ENCODE peak calls at places on chromosome 11, in nine cellular contexts. E, J, D, F, N, B, S, P and L are unnamed samples.

GRCh38 chr11:4589024-4589423 is 4.8 kb upstream of the OR52I1 start:
- DNase-seq in S (no peak), D (no peak), B (no peak), F (no peak), J (no peak), N (no peak), P (no peak), E (no peak), L (no peak)

GRCh38 chr11:57484141-57484710 is 23.9 kb downstream of the RTN4RL2 start:
- DNase-seq in N (no peak), B (no peak), J (no peak), D (no peak), S (no peak), P (no peak), E (no peak), F (no peak), L (no peak)

GRCh38 chr11:2898366-2899079 is 12.9 kb upstream of the CDKN1C start:
- DNase-seq in N (peak), B (peak), E (peak), S (peak), D (peak), F (peak), P (peak), J (peak), L (peak)

GRCh38 chr11:126284829-126285228 is 1.9 kb downstream of the TIRAP start:
- DNase-seq in E (no peak), J (no peak), F (peak), S (peak), B (peak), P (peak), N (peak), D (peak), L (peak)

GRCh38 chr11:32935462-32936029 is 42.9 kb downstream of the QSER1 start:
- DNase-seq in F (no peak), B (no peak), E (no peak), S (no peak), N (no peak), J (no peak), D (no peak), P (no peak), L (no peak)

GRCh38 chr11:18731949-18732821 is 6.2 kb upstream of the IGSF22 start:
- DNase-seq in N (peak), J (no peak), F (peak), E (peak), S (peak), D (peak), B (peak), P (no peak), L (peak)

GRCh38 chr11:65598258-65598699 is 2.7 kb upstream of the KCNK7 start:
- DNase-seq in J (no peak), F (no peak), P (no peak), S (no peak), E (no peak), B (no peak), D (no peak), N (no peak), L (no peak)

GRCh38 chr11:106724293-106724892 is 293.9 kb downstream of the GUCY1A2 start:
- DNase-seq in D (peak), S (no peak), P (no peak), J (no peak), B (no peak), N (no peak), F (no peak), E (no peak), L (peak)

GRCh38 chr11:75229466-75229865 is 11.1 kb upstream of the TPBGL start:
- DNase-seq in E (no peak), D (no peak), F (no peak), B (no peak), P (no peak), J (peak), N (no peak), S (no peak), L (no peak)

GRCh38 chr11:4626207-4627105 is 10.8 kb upstream of the OR51D1 start:
- DNase-seq in S (peak), P (peak), F (peak), B (no peak), D (peak), E (no peak), N (peak), J (no peak), L (peak)

GRCh38 chr11:94740975-94741707 is 27.0 kb upstream of the AMOTL1 start:
- DNase-seq in F (no peak), S (peak), D (peak), P (no peak), E (peak), N (peak), J (peak), B (no peak), L (peak)

GRCh38 chr11:3723014-3723708 is 52.0 kb upstream of the CHRNA10 start:
- DNase-seq in S (peak), J (no peak), B (no peak), P (peak), F (no peak), E (no peak), D (peak), N (peak), L (peak)

GRCh38 chr11:7617032-7617431 is 56.3 kb downstream of the CYB5R2 start:
- DNase-seq in P (no peak), B (no peak), J (no peak), D (no peak), E (no peak), S (no peak), F (no peak), N (no peak), L (no peak)

GRCh38 chr11:112163875-112164521 is at the start of gene IL18:
- DNase-seq in D (peak), J (peak), B (no peak), E (peak), F (peak), N (peak), P (no peak), S (no peak), L (peak)

GRCh38 chr11:113045146-113045545 is 83.9 kb downstream of the NCAM1 start:
- DNase-seq in N (no peak), F (no peak), E (no peak), B (no peak), J (no peak), D (no peak), S (no peak), P (no peak), L (no peak)

GRCh38 chr11:75413864-75414263 is 14.5 kb downstream of the RPS3 start:
- DNase-seq in D (no peak), E (no peak), P (no peak), F (no peak), J (no peak), S (no peak), N (no peak), B (no peak), L (no peak)

GRCh38 chr11:121421149-121421906 is 30.8 kb upstream of the SORL1 start:
- DNase-seq in N (no peak), E (no peak), S (no peak), F (no peak), D (peak), P (no peak), J (no peak), B (no peak), L (no peak)

GRCh38 chr11:57476883-57477506 is 16.7 kb downstream of the RTN4RL2 start:
- DNase-seq in F (peak), D (peak), E (peak), S (no peak), P (no peak), J (peak), N (peak), B (no peak), L (peak)

GRCh38 chr11:35617687-35618496 is at the start of gene FJX1:
- DNase-seq in P (peak), B (peak), D (peak), E (peak), J (peak), N (peak), S (peak), F (peak), L (peak)

GRCh38 chr11:11640152-11640551 is 18.3 kb upstream of the GALNT18 start:
- DNase-seq in J (no peak), S (no peak), E (no peak), N (no peak), B (no peak), P (no peak), D (peak), F (no peak), L (no peak)

GRCh38 chr11:123254357-123254756 is 59.3 kb upstream of the CLMP start:
- DNase-seq in S (no peak), P (no peak), D (no peak), F (no peak), E (no peak), J (no peak), N (no peak), B (no peak), L (no peak)
- H3K4me3 ChIP-seq in S (no peak), P (no peak), D (no peak), F (no peak), E (no peak), J (no peak), N (no peak), B (no peak), L (no peak)

GRCh38 chr11:127993788-127994187 is 593.6 kb downstream of the ETS1 start:
- DNase-seq in E (peak), D (no peak), F (no peak), B (no peak), S (no peak), P (no peak), N (no peak), J (no peak), L (no peak)
- TF ChIP-seq CTCF in E (no peak), D (peak), F (no peak), B (no peak), S (peak), P (peak), N (peak), J (no peak), L (no peak)

DNA sequence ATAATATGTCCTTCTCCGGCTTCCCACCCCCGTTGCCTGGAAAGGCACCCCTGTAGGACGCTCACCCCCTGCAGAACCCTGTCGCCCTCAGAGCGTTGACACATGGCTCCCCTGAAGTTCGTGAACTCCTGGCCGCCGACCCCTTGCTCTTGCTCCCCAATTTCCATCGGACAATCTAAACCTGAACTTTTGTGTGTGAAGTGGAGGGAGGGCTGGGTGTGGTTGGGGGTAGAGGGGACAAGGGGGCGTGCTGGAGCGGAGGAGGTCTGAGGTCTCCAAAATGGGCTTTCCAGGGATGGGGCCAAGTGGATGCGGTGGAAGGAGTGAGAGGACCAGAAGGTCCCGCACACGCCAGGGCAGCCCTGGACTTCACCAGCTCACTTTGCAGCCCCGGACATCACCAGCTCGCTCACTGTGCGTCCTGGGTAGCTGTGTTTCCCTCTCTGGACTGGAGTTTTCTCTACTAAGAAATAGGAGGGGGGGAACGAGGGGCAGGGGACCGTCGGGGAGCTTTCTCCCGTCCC is 18.6 kb downstream of the CREB3L1 start:
- DNase-seq in B (no peak), N (no peak), P (no peak), F (no peak), J (no peak), S (no peak), D (no peak), E (no peak), L (no peak)
- H3K4me3 ChIP-seq in B (peak), N (peak), P (peak), F (peak), J (peak), S (peak), D (peak), E (no peak), L (peak)

DNA sequence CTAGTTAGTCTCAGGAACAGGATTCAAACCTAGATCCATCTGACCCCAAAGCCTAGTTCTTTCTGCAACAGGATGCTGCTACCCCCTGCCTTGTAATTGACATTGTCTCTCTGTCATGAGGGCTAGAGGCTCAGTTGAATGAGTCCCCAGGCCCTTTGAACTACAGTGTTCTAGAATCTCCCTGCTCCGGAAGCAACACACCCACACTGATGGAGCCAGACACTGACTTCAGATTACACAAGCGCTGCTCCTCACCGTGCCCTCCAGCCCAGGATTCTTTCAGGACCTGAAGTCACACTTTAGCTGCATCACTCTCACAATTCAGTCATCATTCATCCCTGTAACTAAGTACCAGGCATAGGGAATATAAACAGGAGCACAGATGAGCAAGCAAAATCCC is 69.7 kb downstream of the RAB30 start:
- DNase-seq in J (no peak), P (no peak), S (peak), N (no peak), E (no peak), B (no peak), D (no peak), F (no peak), L (no peak)
- TF ChIP-seq CTCF in J (no peak), P (no peak), S (no peak), N (no peak), E (no peak), B (no peak), D (no peak), F (no peak), L (no peak)

DNA sequence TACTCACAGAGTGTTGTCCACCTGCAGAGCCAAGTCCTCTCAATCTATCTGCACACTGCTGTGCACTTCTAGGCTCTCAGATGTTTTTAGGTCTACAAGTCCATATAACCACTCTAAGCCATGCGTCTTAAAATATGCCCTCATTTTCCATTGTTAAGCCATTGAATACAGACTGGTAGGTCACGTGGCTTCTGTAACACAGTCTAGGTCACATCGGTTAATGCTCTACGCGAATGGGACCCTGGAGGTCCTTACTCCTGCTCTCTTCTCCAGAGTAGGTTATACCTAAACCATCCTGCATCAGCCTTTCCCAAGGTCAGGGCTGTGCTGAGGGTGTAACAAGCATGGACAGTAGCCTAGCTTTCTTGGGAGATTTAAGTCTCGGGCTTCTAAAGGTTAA is 819 bp downstream of the JAML start:
- DNase-seq in P (no peak), N (no peak), D (no peak), E (no peak), S (no peak), J (no peak), B (no peak), F (no peak), L (no peak)
- H3K4me3 ChIP-seq in P (no peak), N (no peak), D (no peak), E (no peak), S (no peak), J (peak), B (peak), F (peak), L (no peak)

DNA sequence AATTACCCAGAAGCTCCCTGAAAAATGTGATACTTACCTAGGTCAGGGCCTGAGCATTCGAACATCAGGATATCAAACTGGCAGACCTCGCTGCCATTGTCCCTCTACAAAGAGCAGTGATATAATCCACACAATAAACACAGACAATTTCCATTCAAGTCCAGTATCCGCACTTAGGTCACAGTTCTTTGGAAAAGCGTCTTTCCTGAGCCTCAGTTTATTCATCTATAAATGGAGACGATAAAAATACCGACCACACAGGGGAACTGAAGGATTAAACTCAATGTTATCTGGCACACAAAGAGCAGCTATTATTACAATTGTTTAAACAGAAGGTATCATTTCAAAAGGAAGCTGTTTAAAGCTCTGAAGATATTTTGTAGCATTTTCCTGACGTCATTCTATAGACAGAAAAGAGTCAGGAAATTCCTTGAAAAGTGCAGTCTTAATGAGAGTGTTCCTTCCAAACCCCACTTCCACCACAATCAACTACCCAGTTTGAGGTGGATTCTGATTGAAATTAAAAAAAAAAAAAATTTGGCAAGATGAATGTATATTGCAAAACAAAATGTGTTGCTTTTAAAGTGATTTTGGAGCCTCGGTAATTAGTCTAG is 47.1 kb upstream of the IGSF9B start:
- DNase-seq in E (no peak), F (no peak), D (no peak), B (no peak), J (no peak), S (no peak), N (no peak), P (no peak), L (no peak)
- TF ChIP-seq CTCF in E (no peak), F (no peak), D (no peak), B (no peak), J (no peak), S (no peak), N (no peak), P (no peak), L (no peak)

GRCh38 chr11:123523539-123523938 is 93.5 kb downstream of the GRAMD1B start:
- DNase-seq in D (no peak), E (no peak), N (no peak), F (no peak), B (no peak), S (no peak), J (no peak), P (no peak), L (no peak)

GRCh38 chr11:123525511-123525918 is 95.4 kb downstream of the GRAMD1B start:
- DNase-seq in D (no peak), E (no peak), J (no peak), B (no peak), N (no peak), P (no peak), S (no peak), F (no peak), L (no peak)

GRCh38 chr11:123526027-123526805 is 96.1 kb downstream of the GRAMD1B start:
- DNase-seq in B (no peak), S (no peak), D (no peak), N (no peak), E (no peak), P (no peak), F (no peak), J (no peak), L (no peak)

GRCh38 chr11:123526918-123527317 is 96.8 kb downstream of the GRAMD1B start:
- DNase-seq in E (no peak), B (no peak), D (no peak), N (no peak), P (no peak), J (no peak), F (no peak), S (no peak), L (no peak)

DNA sequence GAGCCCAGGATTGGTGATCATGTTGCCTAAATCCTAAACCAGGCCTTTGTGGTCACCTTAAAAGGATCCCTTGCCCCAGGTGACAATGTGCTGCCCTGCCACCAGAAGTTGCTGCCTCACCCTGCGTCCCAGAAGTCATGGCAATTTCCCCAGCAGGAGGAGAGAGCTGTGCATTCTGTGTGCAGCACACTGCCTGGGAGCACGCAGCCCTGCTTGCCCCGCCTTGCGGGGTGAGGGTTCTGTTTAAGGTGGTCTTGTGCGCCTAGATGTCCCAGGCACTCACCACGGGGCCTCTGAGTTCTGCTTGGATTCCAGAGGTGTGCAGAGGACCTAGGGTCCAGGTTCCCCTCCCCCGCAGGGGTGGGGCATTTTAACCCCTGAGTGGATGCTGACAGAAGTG is 95.0 kb downstream of the GRAMD1B start:
- DNase-seq in F (no peak), N (no peak), J (no peak), S (no peak), D (no peak), B (no peak), P (no peak), E (no peak), L (no peak)
- H3K4me3 ChIP-seq in F (no peak), N (no peak), J (no peak), S (no peak), D (peak), B (peak), P (no peak), E (no peak), L (no peak)